ENCODE peak calls at places on chromosomes 16 and 17, in nine cellular contexts. E is uterus, D is endothelial cell of umbilical vein, M is testis, S is A549, J is tibial nerve, F is adrenal gland, Y is stomach, K is esophagus squamous epithelium. O is an unnamed sample. For H3K4me1, the result is how much of the 10 kb centered on the place peaks cover.

GRCh38 chr16:24822542-24822941 is 23.2 kb upstream of the SLC5A11 start:
- DNase-seq in E (no peak), D (no peak), M (no peak), S (no peak), J (no peak), F (peak), Y (no peak), K (no peak), O (no peak)

GRCh38 chr17:81272616-81273015 is 22.5 kb downstream of the SLC38A10 start:
- DNase-seq in E (no peak), D (no peak), M (no peak), S (no peak), J (no peak), F (no peak), Y (peak), K (no peak), O (no peak)

GRCh38 chr16:51708861-51709260 is 557.8 kb upstream of the SALL1 start:
- DNase-seq in E (no peak), D (no peak), M (no peak), S (no peak), J (no peak), F (no peak), Y (no peak), K (no peak), O (peak)

GRCh38 chr16:17927015-17927414 is 409.5 kb downstream of the NPIPA8 start:
- DNase-seq in E (no peak), D (no peak), M (no peak), S (no peak), J (no peak), F (no peak), Y (no peak), K (no peak), O (no peak)

GRCh38 chr16:1296688-1297412 is 12.6 kb upstream of the UBE2I start:
- DNase-seq in E (no peak), D (peak), M (no peak), S (peak), J (no peak), F (peak), Y (no peak), K (no peak), O (peak)

GRCh38 chr17:40314557-40314953 is 5.6 kb downstream of the RARA start:
- DNase-seq in E (peak), D (peak), M (no peak), S (peak), J (no peak), F (peak), Y (peak), K (no peak), O (peak)

GRCh38 chr17:65027305-65027704 is 29.2 kb downstream of the GNA13 start:
- DNase-seq in E (no peak), D (peak), M (no peak), S (peak), J (no peak), F (no peak), Y (no peak), K (no peak), O (no peak)

GRCh38 chr16:57446530-57447141 is 549 bp downstream of the CIAPIN1 start:
- DNase-seq in E (no peak), D (peak), M (peak), S (peak), J (peak), F (peak), Y (peak), K (no peak), O (peak)

GRCh38 chr17:3771140-3771539 is 29.8 kb downstream of the ITGAE start:
- DNase-seq in E (no peak), D (no peak), M (no peak), S (no peak), J (no peak), F (no peak), Y (no peak), K (no peak), O (no peak)

GRCh38 chr17:69473801-69474170 is 59.3 kb downstream of the MAP2K6 start:
- DNase-seq in E (no peak), D (no peak), M (no peak), S (peak), J (no peak), F (no peak), Y (no peak), K (no peak), O (no peak)

GRCh38 chr17:81566461-81567126 is 14.4 kb upstream of the FAAP100 start:
- DNase-seq in E (peak), D (peak), M (peak), S (peak), J (peak), F (peak), Y (peak), K (no peak), O (peak)

GRCh38 chr17:27530791-27531391 is 74.6 kb downstream of the KSR1 start:
- DNase-seq in E (no peak), D (no peak), M (no peak), S (peak), J (no peak), F (peak), Y (no peak), K (no peak), O (no peak)

GRCh38 chr17:27529230-27529796 is 73.1 kb downstream of the KSR1 start:
- DNase-seq in E (no peak), D (peak), M (no peak), S (peak), J (no peak), F (no peak), Y (no peak), K (no peak), O (peak)

GRCh38 chr17:27533068-27533397 is 76.8 kb downstream of the KSR1 start:
- DNase-seq in E (no peak), D (no peak), M (no peak), S (no peak), J (no peak), F (no peak), Y (no peak), K (no peak), O (no peak)

GRCh38 chr17:27532269-27533067 is 76.2 kb downstream of the KSR1 start:
- DNase-seq in E (no peak), D (no peak), M (peak), S (no peak), J (peak), F (peak), Y (peak), K (no peak), O (peak)

DNA sequence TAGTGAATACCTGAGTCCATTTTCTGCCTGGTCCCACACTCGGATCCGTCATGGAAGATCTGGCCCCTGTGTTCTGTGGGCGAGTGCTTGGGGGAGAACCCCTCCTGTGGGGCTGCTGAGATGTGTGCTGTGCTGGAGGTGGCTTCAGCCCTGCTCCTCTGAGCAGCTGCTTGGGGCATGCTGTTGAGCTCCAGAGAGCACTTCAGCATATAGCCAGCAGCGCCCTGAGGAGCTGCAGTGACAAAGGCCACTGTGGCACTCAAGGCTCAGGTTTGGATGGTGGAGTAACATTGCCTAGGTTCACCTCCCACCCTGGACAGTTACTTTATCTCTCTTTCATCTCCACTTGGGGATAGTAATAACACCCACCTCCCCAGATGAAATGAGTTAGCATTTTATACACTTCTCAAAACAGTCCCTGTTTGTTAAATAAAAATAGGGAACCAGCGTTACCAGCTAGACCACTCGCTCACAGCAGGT is 75.3 kb downstream of the KSR1 start:
- DNase-seq in E (no peak), D (no peak), M (no peak), S (no peak), J (no peak), F (no peak), Y (no peak), K (no peak), O (no peak)
- H3K4me1 ChIP-seq in E (under half), D (under half), M (under half), S (half or more), J (under half), F (under half), Y (half or more), K (under half), O (half or more)

GRCh38 chr16:67893791-67894399 is 841 bp downstream of the PSKH1 start:
- DNase-seq in E (no peak), D (no peak), M (no peak), S (no peak), J (no peak), F (no peak), Y (no peak), K (no peak), O (no peak)
- TF ChIP-seq POLR2A in E (no peak), D (no peak), M (no peak), S (no peak), J (no peak), F (no peak), Y (no peak), K (no peak), O (no peak)

DNA sequence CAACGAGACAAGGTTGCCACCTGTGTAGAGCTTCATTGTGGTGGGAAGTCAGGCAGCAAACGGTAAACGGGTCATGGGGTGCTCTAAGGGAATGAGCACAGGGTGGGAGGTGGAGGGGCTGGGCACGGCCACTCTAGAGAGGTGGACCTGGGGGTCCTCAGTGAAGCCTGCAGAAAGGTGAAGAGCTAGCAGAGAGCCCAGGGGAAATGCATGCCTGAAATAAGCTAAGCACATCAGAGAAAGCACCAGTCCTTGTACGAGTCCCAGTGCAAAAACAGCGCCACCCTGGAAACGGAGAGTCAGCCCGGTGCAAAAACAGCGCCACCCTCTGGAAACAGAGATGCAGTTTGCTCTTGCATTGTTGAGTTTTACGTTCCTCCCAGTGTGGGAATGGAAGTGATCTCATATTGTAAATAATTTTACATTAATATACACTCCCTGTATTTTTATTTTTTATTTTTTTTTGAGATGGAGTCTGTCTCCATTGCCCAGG is 65.0 kb downstream of the TBC1D16 start:
- DNase-seq in E (peak), D (no peak), M (peak), S (peak), J (no peak), F (peak), Y (peak), K (no peak), O (no peak)
- H3K27ac ChIP-seq in E (no peak), D (no peak), M (no peak), S (no peak), J (no peak), F (no peak), Y (no peak), K (no peak), O (no peak)

DNA sequence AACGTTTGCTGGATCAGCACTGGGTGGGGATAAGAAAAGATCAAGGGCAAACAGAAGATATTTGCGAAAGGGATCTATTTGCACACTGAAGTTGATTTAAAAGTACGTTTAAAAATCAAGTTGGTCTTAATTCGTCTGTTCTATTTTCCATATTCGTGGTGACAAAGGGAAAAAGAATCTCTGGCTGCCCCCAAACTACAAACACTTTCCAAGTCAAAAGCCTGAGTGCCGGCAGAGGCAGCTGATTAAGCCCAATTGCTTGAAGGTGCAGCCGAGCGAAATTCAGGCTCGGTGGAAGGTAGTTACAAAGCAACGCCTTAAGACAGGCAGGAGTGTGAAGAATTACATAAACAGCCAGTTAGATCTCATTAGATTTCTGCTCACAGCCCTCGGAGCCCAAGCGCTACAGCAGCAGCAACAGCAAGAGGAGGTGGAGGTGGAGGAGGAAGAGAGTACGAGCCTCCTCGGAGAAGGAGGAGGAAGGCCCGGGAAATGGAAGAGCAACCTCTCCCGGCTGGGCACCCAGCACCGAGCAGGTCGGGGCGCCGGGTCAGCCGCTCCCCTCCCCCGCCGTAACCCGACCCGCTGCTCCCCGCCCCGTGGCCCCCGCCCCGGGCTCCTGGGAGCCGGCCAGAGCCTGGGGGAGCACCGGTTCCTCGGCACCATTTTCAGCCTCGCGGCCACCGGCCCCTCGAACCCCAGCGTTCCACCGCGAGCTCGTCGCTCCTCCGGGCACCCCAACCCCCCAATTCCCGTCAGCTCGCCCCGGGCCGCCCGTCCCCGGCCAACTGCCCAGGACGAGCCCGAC is 890 bp downstream of the TOB1 start:
- DNase-seq in E (peak), D (peak), M (peak), S (peak), J (peak), F (peak), Y (peak), K (no peak), O (peak)
- H3K4me1 ChIP-seq in E (under half), D (under half), M (under half), S (under half), J (under half), F (under half), Y (half or more), K (under half), O (under half)

DNA sequence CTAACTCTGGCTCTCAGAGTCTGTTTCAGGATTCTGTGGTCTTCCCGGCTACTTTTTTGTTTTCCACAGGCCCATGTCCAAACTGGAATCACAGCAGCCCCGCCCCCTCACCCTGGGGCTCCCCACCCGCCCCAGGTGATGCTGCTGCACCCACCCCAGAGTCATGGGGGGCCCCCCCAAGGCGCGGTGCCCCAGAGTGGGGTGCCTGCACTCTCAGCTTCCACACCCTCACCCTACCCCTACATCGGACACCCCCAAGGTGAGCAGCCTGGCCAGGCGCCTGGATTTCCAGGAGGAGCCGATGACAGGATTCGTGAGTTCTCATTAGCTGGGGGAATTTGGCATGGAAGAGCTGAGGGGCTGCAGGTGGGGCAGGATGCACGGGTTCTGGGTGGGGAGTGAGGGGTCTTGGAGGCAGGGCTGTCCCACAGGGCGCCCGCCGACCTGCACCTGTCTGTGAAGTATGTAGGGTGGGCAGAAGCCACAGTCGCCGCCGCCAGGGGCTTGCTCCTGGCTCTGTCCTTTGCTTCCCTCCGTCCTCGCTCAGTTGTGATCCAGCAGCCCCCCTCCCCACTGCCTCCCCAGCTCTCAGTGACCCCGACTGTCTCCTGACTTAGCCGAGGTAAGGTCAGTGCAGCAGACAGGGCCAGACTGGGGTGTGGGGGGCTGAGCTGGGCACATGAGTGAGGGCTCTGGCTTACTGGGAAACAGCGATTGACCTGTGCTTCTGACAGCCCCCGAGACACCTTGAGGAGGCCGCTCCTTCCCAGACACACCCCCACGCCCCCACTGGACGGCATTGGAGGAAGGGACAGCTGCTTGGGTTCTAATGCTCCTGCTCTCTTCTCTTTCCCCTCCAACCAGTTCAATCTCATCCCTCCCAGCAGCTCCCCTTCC is 10.0 kb downstream of the TUFM start:
- DNase-seq in E (no peak), D (no peak), M (no peak), S (no peak), J (no peak), F (no peak), Y (no peak), K (no peak), O (no peak)
- TF ChIP-seq POLR2A in E (no peak), D (no peak), M (no peak), S (no peak), J (no peak), F (no peak), Y (no peak), K (no peak), O (no peak)

GRCh38 chr16:12091569-12092346 is 115.2 kb downstream of the SNX29 start:
- DNase-seq in E (no peak), D (no peak), M (no peak), S (no peak), J (no peak), F (peak), Y (no peak), K (no peak), O (no peak)
- H3K27ac ChIP-seq in E (no peak), D (no peak), M (no peak), S (peak), J (no peak), F (no peak), Y (peak), K (peak), O (no peak)

DNA sequence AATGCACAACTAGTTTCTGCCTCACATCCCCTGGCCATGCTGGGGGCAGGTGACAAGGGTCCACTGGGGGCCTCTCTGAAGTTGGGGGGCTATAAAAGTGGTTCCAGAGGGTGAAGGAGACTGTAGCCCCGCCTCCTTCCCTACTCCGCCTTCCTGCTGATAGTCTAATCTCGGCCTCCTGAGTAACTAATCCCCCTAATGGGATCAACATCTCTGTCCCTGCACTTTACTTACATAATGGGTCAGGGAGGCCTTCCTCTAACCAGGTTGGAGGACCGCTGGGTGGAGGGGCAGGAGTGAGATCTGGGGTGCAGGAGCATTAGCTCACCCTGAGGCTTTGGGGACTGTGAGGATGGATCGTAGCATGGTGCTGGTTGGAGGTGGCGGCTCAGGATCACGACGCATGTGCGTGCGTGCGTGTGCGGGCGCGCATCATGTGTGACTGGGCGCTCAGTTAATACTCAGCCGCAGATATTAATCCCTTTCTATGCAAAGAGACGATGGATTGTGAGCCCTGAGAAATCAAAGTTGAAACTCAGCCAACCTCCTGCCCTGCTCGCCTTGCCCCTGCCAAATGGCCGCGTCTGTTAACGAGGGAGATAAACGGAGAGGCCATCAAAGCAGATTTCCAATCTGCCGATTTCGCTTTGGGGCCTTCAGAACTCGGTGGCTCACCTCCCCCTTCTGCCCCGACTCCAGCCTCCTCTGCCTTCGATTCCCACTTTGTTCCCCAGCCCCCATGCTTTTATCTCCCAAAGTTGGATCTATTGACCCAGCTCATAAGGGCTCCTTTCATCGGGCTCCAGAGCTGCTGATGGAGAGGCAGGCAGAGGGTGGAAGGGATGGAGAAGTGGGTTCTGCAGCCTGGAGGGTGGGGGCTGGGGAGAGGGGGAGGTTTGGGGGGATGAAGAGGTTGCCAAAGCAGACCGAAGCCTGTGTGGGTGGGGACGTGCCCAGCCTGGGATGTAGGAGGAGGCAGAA is 107.3 kb downstream of the SDK2 start:
- DNase-seq in E (no peak), D (no peak), M (peak), S (no peak), J (no peak), F (no peak), Y (no peak), K (no peak), O (no peak)
- H3K4me1 ChIP-seq in E (under half), D (under half), M (under half), S (under half), J (under half), F (under half), Y (under half), K (under half), O (under half)

GRCh38 chr16:27806986-27807385 is 256.5 kb downstream of the GSG1L start:
- DNase-seq in E (no peak), D (no peak), M (no peak), S (no peak), J (no peak), F (no peak), Y (no peak), K (no peak), O (no peak)

GRCh38 chr16:27805828-27806351 is 255.9 kb downstream of the KATNIP start:
- DNase-seq in E (no peak), D (no peak), M (no peak), S (no peak), J (no peak), F (no peak), Y (no peak), K (no peak), O (no peak)

GRCh38 chr16:27802664-27803450 is 252.9 kb downstream of the KATNIP start:
- DNase-seq in E (no peak), D (no peak), M (no peak), S (no peak), J (no peak), F (no peak), Y (no peak), K (no peak), O (no peak)

GRCh38 chr16:27803775-27804549 is 254.0 kb downstream of the KATNIP start:
- DNase-seq in E (no peak), D (no peak), M (no peak), S (no peak), J (no peak), F (no peak), Y (no peak), K (no peak), O (no peak)

DNA sequence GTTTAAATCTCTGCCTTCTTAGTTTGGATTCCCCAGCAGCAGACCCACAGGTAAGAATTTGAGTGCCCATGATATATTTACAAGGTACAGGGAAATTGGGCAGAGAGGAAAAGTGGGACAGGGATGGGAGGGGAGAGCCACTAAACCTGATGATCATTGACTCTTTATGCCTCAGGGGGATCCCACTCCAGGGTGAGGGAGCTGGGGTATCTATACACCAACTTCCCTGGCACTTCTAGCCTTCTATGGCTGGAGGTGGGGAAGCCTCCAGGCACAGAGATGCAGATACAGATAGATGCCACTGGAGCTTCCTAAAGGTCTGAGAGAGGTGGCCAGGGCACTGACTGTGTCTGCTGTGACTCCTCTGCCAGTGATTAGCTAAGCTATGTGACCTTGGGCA is 256.4 kb downstream of the KATNIP start:
- DNase-seq in E (no peak), D (no peak), M (no peak), S (no peak), J (no peak), F (no peak), Y (no peak), K (no peak), O (no peak)
- TF ChIP-seq POLR2A in E (no peak), D (no peak), M (no peak), S (no peak), J (no peak), F (no peak), Y (no peak), K (no peak), O (no peak)